ENCODE peak calls at places on chromosomes 2 and 18, in seven cellular contexts. One of them, this sample, is unnamed. For H3K36me3 and H3K4me1, the result is how much of the 10 kb centered on the place peaks cover.

GRCh38 chr2:10226032-10226724 is 76.5 kb upstream of the HPCAL1 start:
- DNase-seq in lower lobe of right lung: peak
- DNase-seq in left ventricle myocardium inferior: no peak
- DNase-seq in HCT116: no peak
- DNase-seq in uterus: peak
- DNase-seq in MM.1S: no peak
- DNase-seq in A673: no peak
- DNase-seq in this sample: no peak

GRCh38 chr2:221228214-221228769 is 343.8 kb downstream of the EPHA4 start:
- DNase-seq in lower lobe of right lung: no peak
- DNase-seq in left ventricle myocardium inferior: no peak
- DNase-seq in HCT116: no peak
- DNase-seq in uterus: no peak
- DNase-seq in MM.1S: no peak
- DNase-seq in A673: no peak
- DNase-seq in this sample: no peak

GRCh38 chr2:170895023-170895759 is 33.9 kb upstream of the GORASP2 start:
- DNase-seq in lower lobe of right lung: no peak
- DNase-seq in left ventricle myocardium inferior: no peak
- DNase-seq in HCT116: no peak
- DNase-seq in uterus: no peak
- DNase-seq in MM.1S: no peak
- DNase-seq in A673: no peak
- DNase-seq in this sample: no peak

GRCh38 chr2:43121915-43122314 is 104.5 kb downstream of the ZFP36L2 start:
- DNase-seq in lower lobe of right lung: no peak
- DNase-seq in left ventricle myocardium inferior: no peak
- DNase-seq in HCT116: no peak
- DNase-seq in uterus: no peak
- DNase-seq in MM.1S: no peak
- DNase-seq in A673: no peak
- DNase-seq in this sample: no peak

GRCh38 chr2:26409785-26410184 is 8.1 kb downstream of the DRC1 start:
- DNase-seq in lower lobe of right lung: no peak
- DNase-seq in left ventricle myocardium inferior: no peak
- DNase-seq in HCT116: no peak
- DNase-seq in uterus: no peak
- DNase-seq in MM.1S: no peak
- DNase-seq in A673: no peak
- DNase-seq in this sample: no peak

GRCh38 chr2:144086965-144087364 is 433.0 kb downstream of the ZEB2 start:
- DNase-seq in lower lobe of right lung: no peak
- DNase-seq in left ventricle myocardium inferior: no peak
- DNase-seq in HCT116: no peak
- DNase-seq in uterus: no peak
- DNase-seq in MM.1S: no peak
- DNase-seq in A673: no peak
- DNase-seq in this sample: no peak

GRCh38 chr18:6069539-6069938 is 174.2 kb upstream of the TMEM200C start:
- DNase-seq in lower lobe of right lung: no peak
- DNase-seq in left ventricle myocardium inferior: no peak
- DNase-seq in HCT116: no peak
- DNase-seq in uterus: no peak
- DNase-seq in MM.1S: no peak
- DNase-seq in A673: no peak
- DNase-seq in this sample: no peak

GRCh38 chr2:138090330-138090729 is 126.1 kb downstream of the HNMT start:
- DNase-seq in lower lobe of right lung: no peak
- DNase-seq in left ventricle myocardium inferior: no peak
- DNase-seq in HCT116: peak
- DNase-seq in uterus: no peak
- DNase-seq in MM.1S: peak
- DNase-seq in A673: peak
- DNase-seq in this sample: no peak

GRCh38 chr18:55735969-55736368 is 148.0 kb upstream of the TCF4 start:
- DNase-seq in lower lobe of right lung: no peak
- DNase-seq in left ventricle myocardium inferior: no peak
- DNase-seq in HCT116: no peak
- DNase-seq in uterus: no peak
- DNase-seq in MM.1S: no peak
- DNase-seq in A673: no peak
- DNase-seq in this sample: no peak

GRCh38 chr2:214810670-214811069 is 1.2 kb upstream of the BARD1 start:
- DNase-seq in lower lobe of right lung: peak
- DNase-seq in left ventricle myocardium inferior: peak
- DNase-seq in HCT116: no peak
- DNase-seq in uterus: no peak
- DNase-seq in MM.1S: no peak
- DNase-seq in A673: no peak
- DNase-seq in this sample: no peak

GRCh38 chr2:62784341-62784740 is 78.8 kb downstream of the EHBP1 start:
- DNase-seq in lower lobe of right lung: no peak
- DNase-seq in left ventricle myocardium inferior: no peak
- DNase-seq in HCT116: no peak
- DNase-seq in uterus: no peak
- DNase-seq in MM.1S: no peak
- DNase-seq in A673: no peak
- DNase-seq in this sample: no peak

GRCh38 chr18:45670281-45670962 is 53.6 kb upstream of the SLC14A1 start:
- DNase-seq in lower lobe of right lung: no peak
- DNase-seq in left ventricle myocardium inferior: no peak
- DNase-seq in HCT116: no peak
- DNase-seq in uterus: no peak
- DNase-seq in MM.1S: no peak
- DNase-seq in A673: no peak
- DNase-seq in this sample: peak

GRCh38 chr2:199692489-199692888 is 158.5 kb downstream of the FTCDNL1 start:
- DNase-seq in lower lobe of right lung: no peak
- DNase-seq in left ventricle myocardium inferior: no peak
- DNase-seq in HCT116: no peak
- DNase-seq in uterus: no peak
- DNase-seq in MM.1S: no peak
- DNase-seq in A673: peak
- DNase-seq in this sample: no peak

GRCh38 chr2:232365621-232366321 is 12.8 kb upstream of the ALPP start:
- DNase-seq in lower lobe of right lung: no peak
- DNase-seq in left ventricle myocardium inferior: no peak
- DNase-seq in HCT116: peak
- DNase-seq in uterus: no peak
- DNase-seq in MM.1S: peak
- DNase-seq in A673: no peak
- DNase-seq in this sample: peak

GRCh38 chr2:37782721-37783438 is 111.4 kb upstream of the CDC42EP3 start:
- DNase-seq in lower lobe of right lung: no peak
- DNase-seq in left ventricle myocardium inferior: no peak
- DNase-seq in HCT116: no peak
- DNase-seq in uterus: peak
- DNase-seq in MM.1S: no peak
- DNase-seq in A673: no peak
- DNase-seq in this sample: peak

GRCh38 chr2:45741451-45741850 is 90.0 kb downstream of the PRKCE start:
- DNase-seq in lower lobe of right lung: no peak
- DNase-seq in left ventricle myocardium inferior: peak
- DNase-seq in HCT116: no peak
- DNase-seq in uterus: no peak
- DNase-seq in MM.1S: no peak
- DNase-seq in A673: no peak
- DNase-seq in this sample: no peak

GRCh38 chr18:29841631-29842030 is 1200.9 kb downstream of the DSC3 start:
- DNase-seq in lower lobe of right lung: no peak
- DNase-seq in left ventricle myocardium inferior: no peak
- DNase-seq in HCT116: no peak
- DNase-seq in uterus: no peak
- DNase-seq in MM.1S: no peak
- DNase-seq in A673: no peak
- DNase-seq in this sample: no peak

GRCh38 chr2:101930019-101930418 is 61.7 kb upstream of the IL1R2 start:
- DNase-seq in lower lobe of right lung: no peak
- DNase-seq in left ventricle myocardium inferior: no peak
- DNase-seq in HCT116: no peak
- DNase-seq in uterus: no peak
- DNase-seq in MM.1S: no peak
- DNase-seq in A673: no peak
- DNase-seq in this sample: no peak

GRCh38 chr2:240716130-240716798 is 24.6 kb downstream of the AQP12A start:
- DNase-seq in lower lobe of right lung: no peak
- DNase-seq in left ventricle myocardium inferior: no peak
- DNase-seq in HCT116: no peak
- DNase-seq in uterus: no peak
- DNase-seq in MM.1S: no peak
- DNase-seq in A673: no peak
- DNase-seq in this sample: no peak

GRCh38 chr2:69013837-69014796 is 1.1 kb downstream of the ANTXR1 start:
- DNase-seq in lower lobe of right lung: no peak
- DNase-seq in left ventricle myocardium inferior: no peak
- DNase-seq in HCT116: no peak
- DNase-seq in uterus: no peak
- DNase-seq in MM.1S: peak
- DNase-seq in A673: peak
- DNase-seq in this sample: no peak

GRCh38 chr2:219676586-219676985 is 49.2 kb downstream of the SLC4A3 start:
- DNase-seq in lower lobe of right lung: no peak
- DNase-seq in left ventricle myocardium inferior: no peak
- DNase-seq in HCT116: no peak
- DNase-seq in uterus: no peak
- DNase-seq in MM.1S: no peak
- DNase-seq in A673: no peak
- DNase-seq in this sample: no peak

GRCh38 chr18:68428026-68428425 is 286.9 kb downstream of the TMX3 start:
- DNase-seq in lower lobe of right lung: no peak
- DNase-seq in left ventricle myocardium inferior: no peak
- DNase-seq in HCT116: no peak
- DNase-seq in uterus: no peak
- DNase-seq in MM.1S: no peak
- DNase-seq in A673: peak
- DNase-seq in this sample: no peak

GRCh38 chr2:102025583-102026267 is 34.0 kb downstream of the IL1R2 start:
- DNase-seq in lower lobe of right lung: no peak
- DNase-seq in left ventricle myocardium inferior: no peak
- DNase-seq in HCT116: no peak
- DNase-seq in uterus: no peak
- DNase-seq in MM.1S: no peak
- DNase-seq in A673: no peak
- DNase-seq in this sample: no peak

GRCh38 chr2:159246325-159246988 is 40.0 kb downstream of the WDSUB1 start:
- DNase-seq in lower lobe of right lung: no peak
- DNase-seq in left ventricle myocardium inferior: no peak
- DNase-seq in HCT116: no peak
- DNase-seq in uterus: no peak
- DNase-seq in MM.1S: no peak
- DNase-seq in A673: no peak
- DNase-seq in this sample: no peak

GRCh38 chr2:159243521-159243920 is 43.0 kb downstream of the WDSUB1 start:
- DNase-seq in lower lobe of right lung: no peak
- DNase-seq in left ventricle myocardium inferior: no peak
- DNase-seq in HCT116: no peak
- DNase-seq in uterus: no peak
- DNase-seq in MM.1S: no peak
- DNase-seq in A673: no peak
- DNase-seq in this sample: no peak
- H3K36me3 ChIP-seq in lower lobe of right lung: half or more
- H3K36me3 ChIP-seq in left ventricle myocardium inferior: half or more
- H3K36me3 ChIP-seq in HCT116: under half
- H3K36me3 ChIP-seq in uterus: under half
- H3K36me3 ChIP-seq in MM.1S: under half
- H3K36me3 ChIP-seq in A673: under half
- H3K36me3 ChIP-seq in this sample: half or more

DNA sequence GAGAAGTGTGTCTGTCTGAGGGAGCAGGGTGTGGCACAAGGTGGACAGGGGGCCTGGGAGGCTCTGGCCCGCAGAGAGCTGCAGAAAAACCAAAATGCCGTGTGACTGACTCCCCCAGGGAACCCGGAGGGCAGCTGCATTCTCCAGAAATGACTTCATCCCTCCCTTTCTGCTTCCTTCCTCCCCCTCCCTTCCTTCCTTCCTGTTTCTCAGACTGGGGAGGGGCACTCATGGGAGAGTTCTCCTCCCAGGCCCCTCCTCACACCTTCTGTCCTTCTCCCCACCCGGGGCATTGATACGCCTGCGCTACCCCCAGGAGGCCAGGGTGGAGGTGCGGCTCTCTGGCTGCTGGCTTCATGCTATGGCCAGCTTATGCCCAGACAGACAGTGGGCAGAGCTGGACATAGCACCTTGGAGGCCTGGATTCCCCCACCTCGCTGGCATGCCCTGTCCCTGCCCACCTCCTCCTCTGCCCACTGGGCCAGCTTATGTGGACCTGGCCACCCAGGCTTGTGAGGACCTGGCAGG is 8.2 kb upstream of the GPR17 start:
- DNase-seq in lower lobe of right lung: no peak
- DNase-seq in left ventricle myocardium inferior: no peak
- DNase-seq in HCT116: peak
- DNase-seq in uterus: peak
- DNase-seq in MM.1S: no peak
- DNase-seq in A673: peak
- DNase-seq in this sample: no peak
- H3K4me1 ChIP-seq in lower lobe of right lung: half or more
- H3K4me1 ChIP-seq in left ventricle myocardium inferior: half or more
- H3K4me1 ChIP-seq in HCT116: under half
- H3K4me1 ChIP-seq in uterus: under half
- H3K4me1 ChIP-seq in MM.1S: under half
- H3K4me1 ChIP-seq in A673: under half
- H3K4me1 ChIP-seq in this sample: under half

DNA sequence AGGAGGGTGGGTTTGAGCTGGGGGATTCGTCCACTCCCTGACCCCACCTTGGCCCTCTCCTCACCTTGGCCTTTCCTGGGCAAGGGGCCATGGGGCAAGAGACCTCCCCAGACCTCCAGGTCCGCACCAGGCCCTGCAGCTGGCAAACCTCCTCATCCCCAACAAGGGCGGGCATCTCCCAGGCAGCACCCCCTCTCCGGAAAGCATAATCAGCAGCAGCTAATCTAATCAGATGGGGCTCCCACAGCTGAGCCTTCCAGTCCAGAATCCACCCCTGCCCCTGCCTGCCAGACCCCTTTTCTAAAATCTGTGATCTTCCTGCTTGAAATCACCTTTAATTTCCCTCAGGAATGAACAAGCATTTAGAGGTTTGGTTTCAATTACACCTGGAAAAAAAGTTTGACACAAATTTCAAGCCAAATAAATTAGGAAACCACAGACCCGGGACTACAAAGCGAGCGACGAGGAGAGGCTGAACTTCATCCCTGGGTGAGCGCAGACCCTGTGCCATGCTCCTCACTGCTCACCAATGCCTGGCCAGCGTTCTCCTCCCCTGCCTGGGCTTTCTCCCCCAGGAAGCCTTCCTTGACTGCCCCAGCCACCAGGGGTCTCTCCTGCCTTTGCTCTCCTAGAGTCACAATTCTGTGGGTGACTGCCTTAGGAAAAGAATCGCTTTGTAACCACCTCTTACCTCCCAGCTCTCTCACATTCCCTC is 143.0 kb upstream of the MYCN start:
- DNase-seq in lower lobe of right lung: no peak
- DNase-seq in left ventricle myocardium inferior: no peak
- DNase-seq in HCT116: no peak
- DNase-seq in uterus: no peak
- DNase-seq in MM.1S: no peak
- DNase-seq in A673: no peak
- DNase-seq in this sample: no peak
- TF ChIP-seq CTCF in lower lobe of right lung: no peak
- TF ChIP-seq CTCF in left ventricle myocardium inferior: no peak
- TF ChIP-seq CTCF in HCT116: peak
- TF ChIP-seq CTCF in uterus: no peak
- TF ChIP-seq CTCF in MM.1S: peak
- TF ChIP-seq CTCF in A673: peak
- TF ChIP-seq CTCF in this sample: no peak

GRCh38 chr2:190970170-190970569 is 43.8 kb downstream of the STAT1 start:
- DNase-seq in lower lobe of right lung: no peak
- DNase-seq in left ventricle myocardium inferior: no peak
- DNase-seq in HCT116: no peak
- DNase-seq in uterus: no peak
- DNase-seq in MM.1S: no peak
- DNase-seq in A673: no peak
- DNase-seq in this sample: no peak
- H3K36me3 ChIP-seq in lower lobe of right lung: half or more
- H3K36me3 ChIP-seq in left ventricle myocardium inferior: half or more
- H3K36me3 ChIP-seq in HCT116: half or more
- H3K36me3 ChIP-seq in uterus: under half
- H3K36me3 ChIP-seq in MM.1S: under half
- H3K36me3 ChIP-seq in A673: half or more
- H3K36me3 ChIP-seq in this sample: half or more

This sample was measured in tibial artery.